ENCODE peak calls at places on chromosomes 6 and 20, in ten cellular contexts. L is stomach; T is heart left ventricle; A is A673; C is effector memory CD4-positive, alpha-beta T cell; E is SK-N-MC; F is neural progenitor cell; G is left lung; S is ovary; H is upper lobe of right lung. J is an unnamed sample.
A peak's percentile ranks its signal among the peaks of the same experiment; 100 is the strongest.

GRCh38 chr6:3489032-3489757 is 32.3 kb upstream of the SLC22A23 start:
- DNase-seq in T (peak; percentile 23), L (no peak), F (no peak), G (no peak), A (no peak), H (no peak), E (no peak), S (no peak), C (no peak), J (no peak)

GRCh38 chr6:14734416-14735340 is 511.2 kb upstream of the JARID2 start:
- DNase-seq in A (no peak), H (no peak), S (no peak), G (no peak), L (no peak), C (no peak), F (no peak), T (no peak), E (no peak), J (peak; percentile 41)

GRCh38 chr6:14721103-14721758 is 524.6 kb upstream of the JARID2 start:
- DNase-seq in F (no peak), A (no peak), S (no peak), E (no peak), T (no peak), C (no peak), H (no peak), L (no peak), G (no peak), J (peak; percentile 21)

GRCh38 chr20:309306-309840 is 12.0 kb downstream of the ZCCHC3 start:
- DNase-seq in S (no peak), A (no peak), G (no peak), C (no peak), L (no peak), H (no peak), E (no peak), F (no peak), T (no peak), J (no peak)

GRCh38 chr6:128204621-128205020 is 303.8 kb upstream of the THEMIS start:
- DNase-seq in S (no peak), G (no peak), C (no peak), F (no peak), H (no peak), L (no peak), E (no peak), A (peak; percentile 68), T (no peak), J (no peak)

GRCh38 chr6:119672725-119673124 is 323.2 kb upstream of the MAN1A1 start:
- DNase-seq in E (no peak), H (no peak), G (no peak), L (no peak), C (no peak), T (no peak), F (peak; percentile 81), A (no peak), S (no peak), J (no peak)

GRCh38 chr6:132648356-132648755 is 10.6 kb downstream of the TAAR1 start:
- DNase-seq in F (no peak), A (no peak), S (no peak), C (no peak), T (no peak), G (no peak), E (no peak), L (no peak), H (no peak), J (no peak)

GRCh38 chr20:50948132-50948785 is 10.1 kb downstream of the DPM1 start:
- DNase-seq in T (no peak), H (no peak), C (no peak), S (no peak), A (no peak), E (no peak), G (no peak), F (no peak), L (no peak), J (no peak)

DNA sequence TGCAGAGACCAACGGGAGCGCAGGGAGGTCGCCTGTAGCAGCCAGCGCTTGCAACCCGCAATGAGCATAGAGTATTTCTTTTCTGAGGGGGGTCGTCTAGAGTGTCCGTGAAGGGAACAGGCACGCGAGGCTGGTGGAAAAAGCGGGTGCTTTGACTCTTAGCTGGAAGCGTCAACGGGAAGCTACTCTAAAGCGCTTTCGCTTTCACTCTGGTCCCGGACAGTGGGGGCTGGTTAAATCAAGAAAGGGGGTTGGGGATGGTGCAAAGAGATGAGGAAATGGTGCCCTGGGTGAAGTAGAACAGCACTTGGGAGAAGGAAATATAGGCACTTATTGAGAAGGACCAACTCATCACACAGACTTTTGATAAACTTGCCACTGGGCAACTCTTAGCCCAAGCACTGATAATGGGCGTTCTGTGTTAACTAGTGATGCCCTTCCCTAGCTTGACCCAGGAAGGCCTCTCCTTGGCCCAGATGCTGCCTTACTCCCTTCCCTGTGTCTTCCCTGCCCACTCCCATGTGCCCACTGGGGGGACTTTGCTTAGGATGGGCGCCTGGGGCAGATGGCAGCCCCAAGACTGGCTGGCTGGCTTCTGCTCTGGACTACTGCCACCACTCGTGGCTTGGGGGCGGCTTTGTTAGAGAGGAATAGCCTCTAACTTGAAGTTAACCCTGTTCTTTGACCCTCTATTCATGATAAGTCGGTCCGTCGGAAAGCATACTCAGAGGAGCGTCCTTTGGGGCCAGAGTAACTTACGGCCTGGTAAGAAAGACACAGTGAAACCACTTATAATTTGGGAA is 585 bp downstream of the PSMB9 start:
- DNase-seq in T (peak; percentile 67), F (no peak), A (no peak), H (no peak), L (peak; percentile 59), S (no peak), E (no peak), G (peak; percentile 66), C (no peak), J (no peak)
- H3K27ac ChIP-seq in T (peak overlapping the region; percentile 90), F (no peak overlapping the region), A (no peak overlapping the region), H (peak overlapping the region; percentile 97), L (peak overlapping the region; percentile 99), S (peak overlapping the region; percentile 98), E (no peak overlapping the region), G (peak overlapping the region; percentile 98), C (peak overlapping the region; percentile 100), J (peak overlapping the region; percentile 94)

GRCh38 chr6:32087574-32088486 is 21.3 kb downstream of the TNXB start:
- DNase-seq in L (peak; percentile 93), C (peak; percentile 32), A (peak; percentile 85), S (peak; percentile 97), E (no peak), T (peak; percentile 87), H (peak; percentile 91), F (peak; percentile 94), G (peak; percentile 80), J (peak; percentile 95)
- H3K27ac ChIP-seq in L (peak overlapping the region; percentile 86), C (no peak overlapping the region), A (no peak overlapping the region), S (peak overlapping the region; percentile 87), E (no peak overlapping the region), T (peak overlapping the region; percentile 72), H (peak overlapping the region; percentile 55), F (no peak overlapping the region), G (peak overlapping the region; percentile 57), J (peak overlapping the region; percentile 94)

GRCh38 chr6:138211601-138212000 is 6.7 kb downstream of the PBOV1 start:
- DNase-seq in E (no peak), C (no peak), T (no peak), S (no peak), H (no peak), F (no peak), L (no peak), A (no peak), G (no peak), J (no peak)

GRCh38 chr6:138205437-138206094 is 12.7 kb downstream of the PBOV1 start:
- DNase-seq in G (no peak), A (no peak), T (no peak), C (no peak), H (no peak), L (no peak), E (no peak), S (no peak), F (no peak), J (no peak)

GRCh38 chr6:138215071-138215470 is 3.2 kb downstream of the PBOV1 start:
- DNase-seq in L (peak; percentile 85), F (no peak), C (no peak), E (no peak), S (no peak), G (no peak), A (no peak), T (no peak), H (no peak), J (no peak)

GRCh38 chr6:138206862-138207261 is 11.4 kb downstream of the PBOV1 start:
- DNase-seq in C (no peak), A (no peak), G (no peak), F (no peak), S (no peak), L (no peak), T (no peak), H (no peak), E (no peak), J (no peak)

DNA sequence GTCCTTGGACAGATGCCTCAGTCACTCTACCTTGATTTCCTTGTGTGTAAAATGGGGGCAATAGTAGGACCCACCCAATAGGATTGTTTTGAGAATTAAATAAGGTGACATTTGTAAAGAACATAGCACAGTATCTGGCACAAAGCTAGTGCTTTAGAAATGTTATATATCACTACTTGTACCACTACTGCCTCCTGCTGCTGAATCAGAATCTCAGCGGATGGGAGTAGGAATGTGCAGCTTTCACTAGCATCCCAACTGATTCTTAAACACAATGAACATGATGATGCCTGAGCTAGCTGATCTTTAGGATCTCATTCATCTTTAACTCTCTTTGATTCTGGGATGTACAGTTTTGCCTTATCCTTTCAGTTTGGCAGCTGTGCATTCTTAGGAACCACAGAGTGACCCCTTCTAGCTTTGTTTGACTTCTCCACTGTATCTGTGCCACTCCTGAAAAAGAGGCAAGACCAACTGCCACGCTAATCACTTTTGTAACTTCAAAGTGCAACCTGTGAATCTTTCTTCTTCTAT is 7.2 kb downstream of the PBOV1 start:
- DNase-seq in H (no peak), T (no peak), L (no peak), S (no peak), E (no peak), G (no peak), A (no peak), F (peak; percentile 56), C (no peak), J (no peak)
- H3K27ac ChIP-seq in H (no peak overlapping the region), T (no peak overlapping the region), L (peak overlapping the region; percentile 38), S (no peak overlapping the region), E (no peak overlapping the region), G (no peak overlapping the region), A (no peak overlapping the region), F (no peak overlapping the region), C (no peak overlapping the region), J (no peak overlapping the region)

GRCh38 chr6:87919001-87919400 is 128.6 kb upstream of the SPACA1 start:
- DNase-seq in C (no peak), H (no peak), T (no peak), F (no peak), S (no peak), E (no peak), L (no peak), A (no peak), G (no peak), J (no peak)

GRCh38 chr6:87918461-87918941 is 129.1 kb upstream of the SPACA1 start:
- DNase-seq in G (no peak), E (no peak), L (no peak), S (no peak), F (no peak), A (peak; percentile 10), T (no peak), H (no peak), C (no peak), J (no peak)

GRCh38 chr6:87919416-87919815 is 128.2 kb upstream of the SPACA1 start:
- DNase-seq in T (no peak), H (no peak), F (no peak), A (no peak), E (no peak), C (no peak), G (no peak), S (no peak), L (no peak), J (no peak)

GRCh38 chr6:87921034-87921433 is 126.6 kb upstream of the SPACA1 start:
- DNase-seq in G (no peak), E (no peak), F (no peak), C (no peak), H (no peak), S (no peak), T (no peak), L (no peak), A (no peak), J (no peak)

DNA sequence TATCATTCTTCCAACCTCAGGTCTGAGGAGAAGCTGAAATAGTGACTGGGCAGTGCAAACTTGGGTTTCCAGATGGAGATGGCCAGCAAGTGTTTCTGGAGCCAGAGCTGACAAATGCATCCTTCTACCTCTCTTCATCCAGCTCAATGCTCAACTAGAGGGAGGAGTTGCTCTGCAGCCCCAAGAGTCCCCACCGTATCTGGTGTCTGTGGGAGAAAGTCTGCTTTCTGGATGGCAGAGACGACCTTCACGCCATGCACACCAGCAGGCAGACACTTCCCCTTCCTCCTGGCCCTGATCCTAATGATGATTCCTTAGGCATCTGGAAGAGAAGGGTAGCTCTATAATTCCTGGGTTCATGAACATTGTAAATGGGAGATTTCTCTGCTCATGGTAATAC is 127.4 kb upstream of the SPACA1 start:
- DNase-seq in L (no peak), S (no peak), A (no peak), T (no peak), C (no peak), E (no peak), G (no peak), H (no peak), F (no peak), J (no peak)
- H3K27ac ChIP-seq in L (no peak overlapping the region), S (no peak overlapping the region), A (no peak overlapping the region), T (no peak overlapping the region), C (no peak overlapping the region), E (no peak overlapping the region), G (no peak overlapping the region), H (no peak overlapping the region), F (no peak overlapping the region), J (no peak overlapping the region)